ENCODE peak calls at places on chromosomes 2 and 18, in five cellular contexts. One of them, this sample, is unnamed.

GRCh38 chr2:31088516-31089195 is 49.6 kb downstream of the GALNT14 start:
- DNase-seq in stimulated activated CD4-positive, alpha-beta T cell treated with anti-CD3 and anti-CD28 coated beads, TNF-alpha, amount 100 ng/mL, for 4 hours: no peak
- DNase-seq in NCI-H510A treated with DMSO at 0.1 percent for 48 hours: no peak
- DNase-seq in GF-D8: no peak
- DNase-seq in ELR: no peak
- DNase-seq in this sample: no peak

GRCh38 chr2:120678926-120679325 is 56.7 kb upstream of the GLI2 start:
- DNase-seq in GF-D8: no peak
- DNase-seq in NCI-H510A treated with DMSO at 0.1 percent for 48 hours: no peak
- DNase-seq in stimulated activated CD4-positive, alpha-beta T cell treated with anti-CD3 and anti-CD28 coated beads, TNF-alpha, amount 100 ng/mL, for 4 hours: no peak
- DNase-seq in ELR: no peak
- DNase-seq in this sample: peak

GRCh38 chr2:58664523-58665155 is 423.5 kb upstream of the FANCL start:
- DNase-seq in ELR: peak
- DNase-seq in stimulated activated CD4-positive, alpha-beta T cell treated with anti-CD3 and anti-CD28 coated beads, TNF-alpha, amount 100 ng/mL, for 4 hours: no peak
- DNase-seq in GF-D8: no peak
- DNase-seq in NCI-H510A treated with DMSO at 0.1 percent for 48 hours: no peak
- DNase-seq in this sample: no peak

GRCh38 chr2:1538663-1539062 is 125.4 kb downstream of the TPO start:
- DNase-seq in stimulated activated CD4-positive, alpha-beta T cell treated with anti-CD3 and anti-CD28 coated beads, TNF-alpha, amount 100 ng/mL, for 4 hours: no peak
- DNase-seq in ELR: peak
- DNase-seq in NCI-H510A treated with DMSO at 0.1 percent for 48 hours: peak
- DNase-seq in GF-D8: no peak
- DNase-seq in this sample: no peak

GRCh38 chr2:84846041-84846663 is 34.7 kb downstream of the TRABD2A start:
- DNase-seq in ELR: no peak
- DNase-seq in NCI-H510A treated with DMSO at 0.1 percent for 48 hours: no peak
- DNase-seq in GF-D8: no peak
- DNase-seq in stimulated activated CD4-positive, alpha-beta T cell treated with anti-CD3 and anti-CD28 coated beads, TNF-alpha, amount 100 ng/mL, for 4 hours: peak
- DNase-seq in this sample: no peak

GRCh38 chr2:224777563-224777939 is 61.4 kb upstream of the CCDC195 start:
- DNase-seq in NCI-H510A treated with DMSO at 0.1 percent for 48 hours: no peak
- DNase-seq in ELR: no peak
- DNase-seq in GF-D8: no peak
- DNase-seq in stimulated activated CD4-positive, alpha-beta T cell treated with anti-CD3 and anti-CD28 coated beads, TNF-alpha, amount 100 ng/mL, for 4 hours: no peak
- DNase-seq in this sample: no peak

GRCh38 chr18:50193796-50194622 is 938 bp downstream of the MYO5B start:
- DNase-seq in stimulated activated CD4-positive, alpha-beta T cell treated with anti-CD3 and anti-CD28 coated beads, TNF-alpha, amount 100 ng/mL, for 4 hours: no peak
- DNase-seq in NCI-H510A treated with DMSO at 0.1 percent for 48 hours: no peak
- DNase-seq in ELR: no peak
- DNase-seq in GF-D8: no peak
- DNase-seq in this sample: no peak

GRCh38 chr2:15195723-15196270 is 365.3 kb downstream of the NBAS start:
- DNase-seq in ELR: no peak
- DNase-seq in GF-D8: no peak
- DNase-seq in NCI-H510A treated with DMSO at 0.1 percent for 48 hours: no peak
- DNase-seq in stimulated activated CD4-positive, alpha-beta T cell treated with anti-CD3 and anti-CD28 coated beads, TNF-alpha, amount 100 ng/mL, for 4 hours: no peak
- DNase-seq in this sample: no peak

GRCh38 chr2:3265981-3266726 is 111.5 kb downstream of the EIPR1 start:
- DNase-seq in ELR: no peak
- DNase-seq in NCI-H510A treated with DMSO at 0.1 percent for 48 hours: no peak
- DNase-seq in stimulated activated CD4-positive, alpha-beta T cell treated with anti-CD3 and anti-CD28 coated beads, TNF-alpha, amount 100 ng/mL, for 4 hours: no peak
- DNase-seq in GF-D8: no peak
- DNase-seq in this sample: peak

GRCh38 chr2:23497063-23497462 is 112.1 kb downstream of the KLHL29 start:
- DNase-seq in ELR: peak
- DNase-seq in GF-D8: peak
- DNase-seq in stimulated activated CD4-positive, alpha-beta T cell treated with anti-CD3 and anti-CD28 coated beads, TNF-alpha, amount 100 ng/mL, for 4 hours: no peak
- DNase-seq in NCI-H510A treated with DMSO at 0.1 percent for 48 hours: no peak
- DNase-seq in this sample: peak

GRCh38 chr2:288743-289361 is 961 bp upstream of the ALKAL2 start:
- DNase-seq in NCI-H510A treated with DMSO at 0.1 percent for 48 hours: no peak
- DNase-seq in GF-D8: no peak
- DNase-seq in stimulated activated CD4-positive, alpha-beta T cell treated with anti-CD3 and anti-CD28 coated beads, TNF-alpha, amount 100 ng/mL, for 4 hours: no peak
- DNase-seq in ELR: no peak
- DNase-seq in this sample: peak

GRCh38 chr2:150832686-150833085 is 345.2 kb upstream of the RND3 start:
- DNase-seq in stimulated activated CD4-positive, alpha-beta T cell treated with anti-CD3 and anti-CD28 coated beads, TNF-alpha, amount 100 ng/mL, for 4 hours: no peak
- DNase-seq in NCI-H510A treated with DMSO at 0.1 percent for 48 hours: no peak
- DNase-seq in ELR: no peak
- DNase-seq in GF-D8: no peak
- DNase-seq in this sample: no peak

GRCh38 chr2:118320640-118321039 is 232.4 kb downstream of the INSIG2 start:
- DNase-seq in GF-D8: no peak
- DNase-seq in stimulated activated CD4-positive, alpha-beta T cell treated with anti-CD3 and anti-CD28 coated beads, TNF-alpha, amount 100 ng/mL, for 4 hours: no peak
- DNase-seq in ELR: no peak
- DNase-seq in NCI-H510A treated with DMSO at 0.1 percent for 48 hours: no peak
- DNase-seq in this sample: no peak

GRCh38 chr2:237731663-237732062 is 66.9 kb upstream of the RBM44 start:
- DNase-seq in GF-D8: no peak
- DNase-seq in NCI-H510A treated with DMSO at 0.1 percent for 48 hours: peak
- DNase-seq in ELR: peak
- DNase-seq in stimulated activated CD4-positive, alpha-beta T cell treated with anti-CD3 and anti-CD28 coated beads, TNF-alpha, amount 100 ng/mL, for 4 hours: no peak
- DNase-seq in this sample: no peak

This sample was measured in tibial artery.